ENCODE peak calls at places on chromosomes 6 and 20, in nine cellular contexts. K, P, W, E, R, H, Z, L and A are unnamed samples.

GRCh38 chr20:44355503-44356352 is at the start of gene HNF4A:
- DNase-seq in K (no peak), Z (peak; percentile 83), E (no peak), W (peak; percentile 93), H (no peak), P (peak; percentile 69), R (no peak), L (no peak), A (peak; percentile 89)

GRCh38 chr6:88908598-88909548 is 54.5 kb downstream of the RNGTT start:
- DNase-seq in L (no peak), E (peak; percentile 18), W (peak; percentile 30), P (no peak), H (no peak), R (no peak), K (no peak), Z (no peak), A (peak; percentile 8)

GRCh38 chr6:139109558-139109957 is 25.3 kb upstream of the HECA start:
- DNase-seq in Z (no peak), H (no peak), E (no peak), K (no peak), R (no peak), L (peak; percentile 15), W (no peak), P (no peak), A (no peak)

GRCh38 chr6:15063253-15063853 is 182.5 kb upstream of the JARID2 start:
- DNase-seq in Z (no peak), E (peak; percentile 34), H (peak; percentile 26), W (no peak), R (no peak), K (no peak), L (no peak), P (peak; percentile 43), A (peak; percentile 32)

GRCh38 chr20:4656491-4656890 is 65.2 kb upstream of the PRND start:
- DNase-seq in L (no peak), R (no peak), K (no peak), H (no peak), Z (no peak), E (no peak), W (no peak), P (no peak), A (no peak)

GRCh38 chr20:45312241-45312640 is 4.1 kb upstream of the MATN4 start:
- DNase-seq in P (no peak), Z (no peak), L (no peak), H (no peak), R (peak; percentile 57), E (no peak), W (no peak), K (no peak), A (no peak)

GRCh38 chr20:8153281-8153908 is 21.3 kb downstream of the PLCB1 start:
- DNase-seq in K (no peak), E (no peak), R (no peak), Z (no peak), W (no peak), L (no peak), H (no peak), P (no peak), A (no peak)

GRCh38 chr20:50038574-50038991 is 55.8 kb downstream of the SNAI1 start:
- DNase-seq in E (no peak), W (no peak), Z (no peak), P (no peak), L (no peak), H (no peak), K (no peak), R (no peak), A (no peak)

GRCh38 chr20:11935212-11935611 is 17.5 kb downstream of the BTBD3 start:
- DNase-seq in L (no peak), E (no peak), K (no peak), R (no peak), Z (no peak), P (no peak), H (no peak), W (no peak), A (no peak)

GRCh38 chr6:100472674-100473073 is 8.0 kb upstream of the SIM1 start:
- DNase-seq in H (no peak), R (no peak), E (no peak), L (no peak), W (no peak), P (no peak), Z (no peak), K (no peak), A (no peak)

GRCh38 chr20:58512808-58513552 is 2.2 kb downstream of the APCDD1L start:
- DNase-seq in K (no peak), W (no peak), H (no peak), Z (no peak), E (no peak), P (no peak), L (no peak), R (no peak), A (no peak)

GRCh38 chr6:7727951-7728854 is 2.3 kb downstream of the BMP6 start:
- DNase-seq in H (no peak), E (no peak), P (peak; percentile 34), Z (peak; percentile 24), K (peak; percentile 12), L (peak; percentile 54), R (no peak), W (peak; percentile 64), A (peak; percentile 44)

GRCh38 chr20:48724891-48725588 is 102.8 kb downstream of the PREX1 start:
- DNase-seq in W (no peak), P (no peak), H (no peak), R (no peak), L (no peak), K (no peak), Z (no peak), E (no peak), A (no peak)
- H3K36me3 ChIP-seq in W (no peaks in the 10 kb centered on the region), P (no peaks in the 10 kb centered on the region), H (no peaks in the 10 kb centered on the region), R (no peaks in the 10 kb centered on the region), L (no peaks in the 10 kb centered on the region), K (peaks cover 27% of the 10 kb centered on the region), Z (no peaks in the 10 kb centered on the region), E (no peaks in the 10 kb centered on the region), A (no peaks in the 10 kb centered on the region)

GRCh38 chr20:64214113-64214512 is 41.4 kb upstream of the PCMTD2 start:
- DNase-seq in H (no peak), Z (no peak), P (no peak), L (no peak), E (no peak), R (no peak), W (no peak), K (no peak), A (no peak)
- H3K4me1 ChIP-seq in H (peaks cover 10% of the 10 kb centered on the region), Z (no peaks in the 10 kb centered on the region), P (peaks cover 5% of the 10 kb centered on the region), L (no peaks in the 10 kb centered on the region), E (peaks cover 31% of the 10 kb centered on the region), R (peaks cover 15% of the 10 kb centered on the region), W (no peaks in the 10 kb centered on the region), K (no peaks in the 10 kb centered on the region), A (no peaks in the 10 kb centered on the region)

GRCh38 chr6:24650365-24650764 is 4.4 kb upstream of the KIAA0319 start:
- DNase-seq in P (no peak), E (no peak), Z (no peak), L (no peak), K (no peak), R (no peak), W (no peak), H (no peak), A (no peak)

GRCh38 chr6:24658573-24659511 is 7.9 kb downstream of the TDP2 start:
- DNase-seq in E (no peak), P (no peak), Z (peak; percentile 76), K (no peak), R (no peak), W (no peak), L (no peak), H (no peak), A (no peak)

GRCh38 chr6:24660100-24660499 is 6.6 kb downstream of the TDP2 start:
- DNase-seq in H (no peak), L (no peak), R (no peak), E (no peak), K (no peak), W (no peak), P (no peak), Z (no peak), A (no peak)

GRCh38 chr6:24659547-24659946 is 7.2 kb downstream of the TDP2 start:
- DNase-seq in L (no peak), E (no peak), K (no peak), W (no peak), H (no peak), R (no peak), Z (no peak), P (no peak), A (no peak)

GRCh38 chr6:24655229-24655628 is 9.2 kb upstream of the KIAA0319 start:
- DNase-seq in W (no peak), E (no peak), Z (no peak), H (no peak), L (no peak), R (no peak), K (no peak), P (no peak), A (no peak)
- H3K36me3 ChIP-seq in W (peaks cover 15% of the 10 kb centered on the region), E (peaks cover 4% of the 10 kb centered on the region), Z (peaks cover 8% of the 10 kb centered on the region), H (peaks cover 81% of the 10 kb centered on the region), L (peaks cover 11% of the 10 kb centered on the region), R (peaks cover 62% of the 10 kb centered on the region), K (peaks cover 9% of the 10 kb centered on the region), P (no peaks in the 10 kb centered on the region), A (peaks cover 4% of the 10 kb centered on the region)

GRCh38 chr20:32473231-32474008 is 111.7 kb downstream of the NOL4L start:
- DNase-seq in K (no peak), E (no peak), W (peak; percentile 73), H (no peak), Z (peak; percentile 71), L (no peak), R (peak; percentile 79), P (no peak), A (peak; percentile 68)

GRCh38 chr20:32470940-32471339 is 112.8 kb downstream of the ASXL1 start:
- DNase-seq in L (no peak), E (peak; percentile 4), H (no peak), Z (no peak), K (no peak), P (no peak), R (no peak), W (peak; percentile 44), A (no peak)

GRCh38 chr20:32474717-32474966 is 110.5 kb downstream of the NOL4L start:
- DNase-seq in H (no peak), E (no peak), W (peak; percentile 81), K (no peak), R (peak; percentile 48), Z (no peak), L (no peak), P (no peak), A (no peak)

GRCh38 chr20:32474009-32474716 is 111.0 kb downstream of the NOL4L start:
- DNase-seq in R (no peak), H (no peak), Z (peak; percentile 56), E (no peak), W (no peak), P (no peak), L (no peak), K (no peak), A (peak; percentile 64)

DNA sequence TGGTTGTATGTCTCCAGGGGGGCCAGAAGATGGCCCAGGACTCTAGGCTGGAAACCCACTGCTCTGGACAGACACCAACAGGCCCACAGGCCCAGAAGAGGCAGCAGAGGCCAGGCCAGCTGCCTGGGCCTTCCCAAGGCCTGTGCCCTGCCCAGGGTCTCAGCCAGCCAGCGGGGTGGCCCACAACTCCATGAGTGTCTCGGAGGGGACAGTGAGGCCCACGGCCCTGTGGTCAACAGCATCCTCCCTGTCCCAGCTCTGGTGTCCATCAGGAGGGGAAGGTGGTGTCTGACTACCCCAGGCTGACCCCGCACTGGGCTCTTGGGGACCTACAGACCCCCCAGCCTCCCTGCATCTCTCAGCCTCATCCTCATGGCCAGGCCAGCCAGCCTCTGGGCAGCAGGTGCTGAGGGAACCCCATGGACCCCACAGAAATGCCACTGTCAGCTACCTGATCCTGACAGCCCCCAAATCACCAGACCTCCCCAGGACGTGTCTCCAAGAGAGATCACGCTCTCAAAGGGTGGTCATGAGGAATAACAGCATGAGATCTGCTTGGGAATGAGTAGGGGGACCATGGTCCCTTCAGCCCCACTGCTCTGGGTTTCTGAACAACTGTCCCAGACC is 112.4 kb downstream of the NOL4L start:
- DNase-seq in W (peak; percentile 64), P (no peak), H (no peak), L (no peak), R (no peak), Z (no peak), E (no peak), K (no peak), A (no peak)
- H3K4me1 ChIP-seq in W (peaks cover 45% of the 10 kb centered on the region), P (peaks cover 54% of the 10 kb centered on the region), H (peaks cover 93% of the 10 kb centered on the region), L (peaks cover 37% of the 10 kb centered on the region), R (peaks cover 41% of the 10 kb centered on the region), Z (peaks cover 70% of the 10 kb centered on the region), E (peaks cover 12% of the 10 kb centered on the region), K (peaks cover 22% of the 10 kb centered on the region), A (peaks cover 86% of the 10 kb centered on the region)